ENCODE peak calls at places on chromosomes 13 and 19, in seven cellular contexts. D is K562, B is astrocyte, J is mesendoderm, N is NT2/D1, U is adipocyte, P is mammary epithelial cell. V is an unnamed sample.

GRCh38 chr13:40179882-40180281 is 486.6 kb downstream of the FOXO1 start:
- DNase-seq in D (no peak), B (no peak), J (no peak), N (no peak), U (no peak), P (no peak), V (no peak)

GRCh38 chr19:46571495-46571894 is 29.6 kb upstream of the CALM3 start:
- DNase-seq in D (peak; percentile 48), B (no peak), J (peak; percentile 95), N (peak; percentile 66), U (peak; percentile 2), P (peak; percentile 16), V (peak; percentile 72)

GRCh38 chr19:56765107-56765506 is 75.4 kb downstream of the PEG3 start:
- DNase-seq in D (no peak), B (no peak), J (peak; percentile 64), N (peak; percentile 59), U (no peak), P (no peak), V (no peak)

GRCh38 chr13:35549481-35549880 is 73.0 kb upstream of the MAB21L1 start:
- DNase-seq in D (no peak), B (peak; percentile 67), J (peak; percentile 8), N (no peak), U (peak; percentile 83), P (peak; percentile 69), V (no peak)

GRCh38 chr13:54210397-54211050 is 1181.9 kb downstream of the OLFM4 start:
- DNase-seq in D (no peak), B (no peak), J (peak; percentile 68), N (no peak), U (no peak), P (peak; percentile 24), V (peak; percentile 50)

GRCh38 chr19:39074942-39075341 is 9.2 kb upstream of the ACP7 start:
- DNase-seq in D (no peak), B (no peak), J (no peak), N (no peak), U (no peak), P (no peak), V (no peak)

GRCh38 chr13:52706074-52706473 is 33.5 kb downstream of the CNMD start:
- DNase-seq in D (no peak), B (no peak), J (peak; percentile 34), N (no peak), U (no peak), P (no peak), V (no peak)

GRCh38 chr19:10565028-10565566 is 713 bp downstream of the KRI1 start:
- DNase-seq in D (peak; percentile 75), B (no peak), J (peak; percentile 77), N (no peak), U (peak; percentile 69), P (no peak), V (peak; percentile 81)

GRCh38 chr13:27619711-27620376 is 485 bp downstream of the LNX2 start:
- DNase-seq in D (no peak), B (peak; percentile 11), J (peak; percentile 51), N (no peak), U (no peak), P (no peak), V (no peak)

GRCh38 chr19:23259961-23260360 is 9.8 kb upstream of the ZNF724 start:
- DNase-seq in D (no peak), B (no peak), J (no peak), N (no peak), U (no peak), P (no peak), V (no peak)

GRCh38 chr19:7690779-7691258 is 10.2 kb downstream of the TRAPPC5 start:
- DNase-seq in D (no peak), B (no peak), J (no peak), N (no peak), U (no peak), P (no peak), V (no peak)

GRCh38 chr19:50331187-50332013 is 2.2 kb upstream of the KCNC3 start:
- DNase-seq in D (no peak), B (no peak), J (peak; percentile 90), N (no peak), U (no peak), P (no peak), V (peak; percentile 64)

GRCh38 chr19:50332264-50333038 is 3.3 kb upstream of the KCNC3 start:
- DNase-seq in D (no peak), B (no peak), J (peak; percentile 92), N (no peak), U (no peak), P (no peak), V (peak; percentile 77)

GRCh38 chr19:50329146-50329925 is at the start of gene KCNC3:
- DNase-seq in D (peak; percentile 93), B (peak; percentile 72), J (peak; percentile 100), N (peak; percentile 96), U (peak; percentile 89), P (peak; percentile 69), V (peak; percentile 100)

GRCh38 chr19:50332014-50332263 is 2.8 kb upstream of the KCNC3 start:
- DNase-seq in D (no peak), B (no peak), J (no peak), N (no peak), U (no peak), P (no peak), V (no peak)

GRCh38 chr19:50330365-50331078 is 1.3 kb upstream of the KCNC3 start:
- DNase-seq in D (peak; percentile 84), B (no peak), J (peak; percentile 95), N (no peak), U (peak; percentile 49), P (no peak), V (peak; percentile 98)
- H3K9ac ChIP-seq in D (peak overlapping the region; percentile 71), B (no peak overlapping the region), J (peak overlapping the region; percentile 90), N (peak overlapping the region; percentile 71), U (no peak overlapping the region), P (no peak overlapping the region), V (peak overlapping the region; percentile 60)

DNA sequence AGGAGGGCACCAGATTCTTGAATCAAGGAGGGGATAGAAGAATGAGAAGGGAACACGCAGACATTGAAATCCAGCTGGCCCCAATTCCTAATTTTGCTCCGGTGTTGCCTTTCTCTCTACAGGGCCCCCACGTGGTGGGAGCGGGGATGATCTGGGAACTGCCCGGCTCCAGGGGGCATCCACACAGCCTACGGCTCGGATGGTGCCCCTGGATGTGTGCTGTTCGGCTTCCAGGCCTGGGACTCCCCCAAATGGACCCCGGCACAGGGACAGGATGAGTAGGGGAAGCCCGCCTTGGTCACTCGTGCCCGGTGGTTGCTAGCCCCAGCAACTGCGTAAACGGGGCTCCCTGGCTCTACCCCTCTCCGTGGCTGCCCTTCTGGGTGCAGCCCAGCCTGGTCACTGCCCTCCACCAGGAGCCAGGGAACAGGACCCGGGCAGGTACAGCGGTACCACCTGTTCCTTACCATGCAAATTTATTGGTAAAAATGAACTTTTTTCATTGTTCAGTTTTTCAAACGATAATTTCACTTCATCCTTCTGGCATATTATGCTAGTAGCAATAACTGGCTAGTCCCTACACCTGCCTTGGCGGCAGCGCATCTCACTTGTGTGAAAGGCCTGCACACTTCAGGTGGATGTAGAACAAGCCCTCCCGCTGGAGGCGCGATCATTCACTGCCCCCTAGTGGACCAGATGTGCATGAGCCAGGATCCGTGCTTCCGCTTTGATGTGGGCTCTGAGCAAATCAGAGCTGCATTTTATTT is 111.6 kb downstream of the TEX26 start:
- DNase-seq in D (peak; percentile 76), B (peak; percentile 52), J (peak; percentile 89), N (peak; percentile 63), U (peak; percentile 93), P (peak; percentile 72), V (peak; percentile 84)
- H3K9ac ChIP-seq in D (no peak overlapping the region), B (peak overlapping the region; percentile 61), J (no peak overlapping the region), N (no peak overlapping the region), U (no peak overlapping the region), P (no peak overlapping the region), V (no peak overlapping the region)

GRCh38 chr19:5253403-5254110 is 87.1 kb downstream of the PTPRS start:
- DNase-seq in D (no peak), B (peak; percentile 47), J (no peak), N (no peak), U (no peak), P (no peak), V (no peak)
- H3K9ac ChIP-seq in D (no peak overlapping the region), B (no peak overlapping the region), J (no peak overlapping the region), N (no peak overlapping the region), U (peak overlapping the region; percentile 7), P (no peak overlapping the region), V (no peak overlapping the region)

GRCh38 chr13:21670006-21670882 is 629 bp upstream of the FGF9 start:
- DNase-seq in D (peak; percentile 51), B (peak; percentile 46), J (peak; percentile 75), N (no peak), U (peak; percentile 70), P (peak; percentile 68), V (peak; percentile 87)
- H3K9ac ChIP-seq in D (no peak overlapping the region), B (peak overlapping the region; percentile 49), J (peak overlapping the region; percentile 70), N (peak overlapping the region; percentile 61), U (no peak overlapping the region), P (peak overlapping the region; percentile 23), V (no peak overlapping the region)

V was measured in neural progenitor cell.